ENCODE peak calls at places on chromosomes 12 and 14, in six cellular contexts. Q is sigmoid colon, M is transverse colon, V is stomach, O is suprapubic skin, X is A549. L is an unnamed sample.

GRCh38 chr14:92728781-92729364 is 19.6 kb downstream of the LGMN start:
- DNase-seq in X (no peak), Q (no peak), O (peak), M (no peak), V (peak), L (no peak)

GRCh38 chr14:86796221-86797074 is 1196.5 kb downstream of the GALC start:
- DNase-seq in X (no peak), O (no peak), Q (no peak), V (no peak), M (no peak), L (no peak)

GRCh38 chr14:45526715-45527549 is 273.9 kb upstream of the MIS18BP1 start:
- DNase-seq in Q (no peak), X (peak), V (peak), O (no peak), M (no peak), L (no peak)

GRCh38 chr12:30694412-30694955 is 1.2 kb downstream of the IPO8 start:
- DNase-seq in M (no peak), V (no peak), X (no peak), O (no peak), Q (no peak), L (no peak)

GRCh38 chr12:120075034-120075616 is 41.4 kb downstream of the RAB35 start:
- DNase-seq in X (no peak), V (no peak), M (no peak), O (no peak), Q (no peak), L (no peak)

GRCh38 chr14:68628605-68629310 is 164.1 kb downstream of the ZFP36L1 start:
- DNase-seq in X (no peak), V (peak), M (peak), Q (no peak), O (peak), L (no peak)

GRCh38 chr12:57605308-57606015 is 838 bp downstream of the DTX3 start:
- DNase-seq in V (no peak), O (no peak), M (peak), X (no peak), Q (no peak), L (no peak)

GRCh38 chr12:29376118-29376517 is 4.9 kb downstream of the ERGIC2 start:
- DNase-seq in M (no peak), O (no peak), X (no peak), V (no peak), Q (no peak), L (no peak)

GRCh38 chr12:82650627-82651337 is 35.9 kb upstream of the TMTC2 start:
- DNase-seq in Q (no peak), O (no peak), X (peak), V (peak), M (peak), L (no peak)

GRCh38 chr12:104790296-104791125 is 167.6 kb downstream of the SLC41A2 start:
- DNase-seq in X (peak), M (peak), V (peak), O (no peak), Q (peak), L (peak)

GRCh38 chr14:74459289-74459946 is 33.4 kb upstream of the SYNDIG1L start:
- DNase-seq in V (no peak), O (no peak), M (no peak), Q (no peak), X (peak), L (no peak)

GRCh38 chr12:115337693-115338543 is 653.9 kb upstream of the TBX3 start:
- DNase-seq in Q (peak), V (no peak), X (peak), O (peak), M (peak), L (no peak)

GRCh38 chr12:41635731-41636130 is 447.6 kb downstream of the PDZRN4 start:
- DNase-seq in Q (no peak), M (no peak), V (no peak), X (no peak), O (no peak), L (no peak)

DNA sequence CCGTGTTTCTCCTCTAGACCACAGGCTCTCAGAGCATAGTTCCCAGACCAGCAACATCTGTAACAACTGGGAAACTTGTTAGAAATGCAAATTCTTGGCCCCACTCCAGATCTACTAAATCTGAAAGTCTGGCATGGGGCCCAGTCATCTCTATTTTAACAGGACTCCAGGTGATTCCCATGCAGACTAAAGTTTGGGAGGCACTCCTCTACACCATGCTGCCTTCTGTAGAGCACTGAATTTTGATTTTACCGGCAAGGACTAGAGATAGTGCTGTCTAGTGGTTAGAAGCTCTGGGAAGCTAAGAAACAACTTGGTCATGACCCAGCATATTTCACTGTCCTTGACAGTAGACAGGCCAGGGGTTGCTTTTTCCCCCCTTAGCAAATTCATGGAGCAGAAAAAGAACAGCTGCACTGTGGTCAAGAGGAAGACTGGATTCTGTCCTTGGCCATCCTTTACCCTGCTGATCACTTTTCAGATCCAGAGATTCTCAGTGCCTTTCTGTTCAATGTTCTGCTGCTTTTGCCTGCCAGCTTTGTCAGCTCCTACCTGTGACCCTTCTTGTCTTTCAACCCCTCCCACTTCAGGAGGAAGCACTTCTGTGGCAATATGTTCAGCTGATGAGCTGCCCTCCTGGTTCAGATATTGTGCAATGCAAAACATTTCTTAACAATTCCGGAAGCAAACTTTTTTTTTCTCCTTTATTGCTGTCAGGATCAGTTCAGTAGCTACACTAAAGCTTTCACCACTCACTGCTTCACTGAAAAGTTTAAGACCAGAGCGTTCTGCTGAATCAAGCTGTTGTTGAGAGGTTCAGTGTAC is 133.8 kb upstream of the NUDT4 start:
- DNase-seq in X (no peak), O (no peak), Q (peak), V (no peak), M (peak), L (no peak)
- TF ChIP-seq POLR2A in X (no peak), O (no peak), Q (no peak), V (no peak), M (peak), L (no peak)

GRCh38 chr14:95136631-95137030 is 20.7 kb downstream of the DICER1 start:
- DNase-seq in O (no peak), M (no peak), X (no peak), V (no peak), Q (no peak), L (no peak)

GRCh38 chr14:95140060-95140858 is 17.1 kb downstream of the DICER1 start:
- DNase-seq in Q (no peak), O (no peak), M (no peak), V (no peak), X (no peak), L (no peak)

GRCh38 chr14:95138876-95139275 is 18.5 kb downstream of the DICER1 start:
- DNase-seq in Q (no peak), X (no peak), V (no peak), M (no peak), O (no peak), L (no peak)

GRCh38 chr14:95137164-95137803 is 20.0 kb downstream of the DICER1 start:
- DNase-seq in O (no peak), M (no peak), Q (no peak), X (no peak), V (no peak), L (no peak)

DNA sequence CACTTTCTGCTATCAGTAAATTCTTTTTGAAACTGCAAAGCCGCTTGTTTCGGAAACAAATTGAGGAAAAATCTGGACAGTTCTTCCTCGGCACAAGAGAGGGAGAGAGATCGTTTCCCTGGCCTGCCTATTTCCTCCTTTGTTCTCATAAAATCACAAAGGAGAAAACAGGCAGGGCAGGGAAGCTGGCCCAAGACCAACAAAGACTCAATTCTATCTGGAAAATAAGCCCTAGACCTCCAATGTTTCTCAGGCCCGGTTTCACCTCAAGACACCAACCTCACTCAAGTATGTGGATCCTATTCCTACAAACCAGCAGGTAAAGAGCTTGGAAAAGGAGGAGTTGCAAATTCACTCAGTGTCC is 19.5 kb downstream of the DICER1 start:
- DNase-seq in V (peak), O (no peak), M (peak), Q (no peak), X (no peak), L (no peak)
- H3K27ac ChIP-seq in V (peak), O (peak), M (peak), Q (peak), X (peak), L (no peak)

DNA sequence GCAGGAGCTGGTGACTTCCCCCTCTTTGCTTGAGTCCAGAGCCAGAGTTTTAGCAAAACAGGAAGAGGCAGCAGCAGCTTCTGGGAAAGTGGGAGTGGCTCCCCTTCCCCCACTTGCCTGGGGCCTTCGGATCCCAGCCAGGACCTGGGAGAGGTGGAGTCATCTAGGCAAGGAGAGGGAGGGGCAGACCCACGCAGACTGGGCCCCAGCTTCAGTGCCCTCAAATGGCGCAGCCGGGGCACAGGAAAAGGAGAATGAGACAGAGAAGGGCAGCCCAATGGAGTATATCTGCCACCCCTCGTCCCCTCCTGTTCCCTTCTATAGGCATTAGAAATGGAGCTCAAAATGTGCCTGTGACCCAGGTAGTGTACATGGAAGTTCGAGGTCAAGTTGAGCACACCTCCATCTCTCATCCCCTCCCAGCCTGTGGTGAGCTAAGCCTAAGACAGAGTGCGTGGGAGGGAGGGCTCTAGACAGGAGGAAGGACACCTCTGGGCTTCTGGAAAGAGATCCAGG is 9.3 kb upstream of the HDAC7 start:
- DNase-seq in X (peak), O (peak), Q (peak), V (peak), M (peak), L (peak)
- TF ChIP-seq EP300 in X (no peak), O (no peak), Q (peak), V (no peak), M (no peak), L (no peak)

DNA sequence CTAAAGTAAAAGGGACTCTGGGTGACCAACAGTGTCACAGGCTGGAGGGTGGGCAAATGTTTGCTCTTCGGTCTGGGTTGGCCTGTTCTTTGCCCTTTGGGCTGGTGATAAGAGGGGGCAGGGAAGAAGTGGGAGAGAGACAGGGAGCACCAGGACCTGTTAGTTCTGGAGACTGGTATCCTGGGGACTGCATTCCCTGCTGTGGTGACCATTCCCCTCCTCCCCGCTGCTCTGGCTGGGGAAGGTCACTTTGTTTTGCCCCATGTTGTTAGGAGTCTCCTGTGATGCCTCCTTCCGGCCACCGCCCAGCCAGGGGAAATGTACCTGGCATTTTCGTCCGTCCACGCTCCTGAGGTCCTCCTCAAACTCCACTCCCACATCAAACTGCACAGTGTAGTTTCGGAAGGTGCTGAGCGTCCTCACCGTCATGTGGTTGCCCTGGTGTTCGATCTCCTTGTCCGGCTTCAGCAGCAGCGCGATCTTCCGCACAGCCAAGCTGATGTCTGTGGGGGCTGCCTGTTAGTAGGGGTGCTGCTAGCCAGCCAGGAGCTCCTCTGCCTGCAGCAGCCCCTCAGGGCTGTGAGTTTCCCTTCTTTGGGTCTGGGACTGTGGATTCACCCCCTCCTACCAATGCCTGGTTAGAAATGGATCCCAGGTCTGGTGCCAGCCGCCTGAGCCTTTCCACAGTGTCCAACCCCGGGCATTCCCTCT is 618 bp downstream of the RBP5 start:
- DNase-seq in O (no peak), Q (peak), M (no peak), V (no peak), X (no peak), L (no peak)
- TF ChIP-seq POLR2A in O (no peak), Q (no peak), M (no peak), V (no peak), X (no peak), L (no peak)

GRCh38 chr14:103402700-103403099 is 17.5 kb downstream of the MARK3 start:
- DNase-seq in M (no peak), O (no peak), X (no peak), Q (no peak), V (no peak), L (no peak)
- H3K27ac ChIP-seq in M (no peak), O (no peak), X (no peak), Q (no peak), V (peak), L (no peak)

DNA sequence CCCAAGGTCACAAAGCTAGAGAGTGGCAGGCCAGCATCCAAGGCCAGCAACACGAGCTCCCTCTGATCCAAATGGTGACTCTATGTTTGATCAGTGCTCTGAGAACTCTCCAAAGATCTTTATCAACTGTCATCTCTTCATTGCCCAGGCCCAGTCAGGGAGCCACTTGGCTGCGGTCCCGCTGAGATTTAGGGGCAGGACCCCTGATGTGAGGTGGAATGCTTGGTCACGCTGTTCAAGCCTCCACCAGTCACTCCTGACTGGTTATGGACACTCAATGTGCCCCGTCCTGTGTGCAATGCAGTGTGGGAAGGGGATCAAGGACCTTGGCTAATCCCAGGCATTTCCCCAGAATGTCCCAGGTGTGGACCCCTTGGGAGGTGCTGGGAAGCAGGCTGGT is 19.8 kb upstream of the TCL1B start:
- DNase-seq in X (no peak), O (no peak), V (no peak), Q (no peak), M (no peak), L (no peak)
- TF ChIP-seq EP300 in X (no peak), O (no peak), V (no peak), Q (no peak), M (no peak), L (no peak)

GRCh38 chr12:80186727-80187217 is 87.4 kb downstream of the OTOGL start:
- DNase-seq in M (peak), X (peak), V (peak), Q (peak), O (peak), L (peak)
- TF ChIP-seq POLR2A in M (no peak), X (no peak), V (no peak), Q (no peak), O (no peak), L (no peak)

L was measured in ovary.